ENCODE peak calls at places on chromosomes 6 and 20, in ten cellular contexts. S is upper lobe of left lung, O is gastrocnemius medialis, C is right lobe of liver, J is heart left ventricle, Z is IMR-90, G is HepG2, R is A549, Q is GM12878, B is body of pancreas. D is an unnamed sample.

GRCh38 chr6:142331075-142331551 is 29.3 kb downstream of the ADGRG6 start:
- ATAC-seq in Q (no peak), C (peak; percentile 26), J (no peak), R (peak; percentile 15), O (no peak), G (peak; percentile 97), Z (peak; percentile 73), S (no peak), B (no peak), D (no peak)

GRCh38 chr6:27545271-27546046 is 72.6 kb upstream of the ZNF184 start:
- ATAC-seq in J (no peak), B (no peak), Q (peak; percentile 84), O (no peak), C (no peak), G (peak; percentile 80), R (peak; percentile 62), S (no peak), Z (peak; percentile 84), D (no peak)

GRCh38 chr6:160520043-160520904 is 143.8 kb downstream of the LPA start:
- ATAC-seq in Q (peak; percentile 89), Z (peak; percentile 93), O (peak; percentile 97), G (peak; percentile 92), C (peak; percentile 96), S (peak; percentile 97), B (peak; percentile 91), R (peak; percentile 94), J (peak; percentile 94), D (peak; percentile 90)

GRCh38 chr6:41813956-41814355 is 26.5 kb downstream of the TOMM6 start:
- ATAC-seq in Q (no peak), G (no peak), C (no peak), J (peak; percentile 33), O (no peak), B (no peak), R (no peak), S (no peak), Z (no peak), D (no peak)

GRCh38 chr20:45053441-45054351 is 47.2 kb downstream of the KCNS1 start:
- ATAC-seq in S (no peak), O (no peak), C (no peak), B (no peak), R (no peak), G (no peak), Q (peak; percentile 9), Z (peak; percentile 56), J (no peak), D (no peak)

GRCh38 chr6:46642928-46643751 is 9.5 kb downstream of the CYP39A1 start:
- ATAC-seq in G (no peak), R (no peak), O (no peak), Q (no peak), B (no peak), S (no peak), C (no peak), Z (no peak), J (no peak), D (no peak)

GRCh38 chr6:117440558-117441525 is 15.1 kb upstream of the ROS1 start:
- ATAC-seq in G (no peak), J (no peak), C (no peak), Z (peak; percentile 69), Q (no peak), B (no peak), S (peak; percentile 86), R (peak; percentile 91), O (no peak), D (peak; percentile 60)

GRCh38 chr6:108632441-108632840 is 71.7 kb downstream of the FOXO3 start:
- ATAC-seq in R (no peak), G (no peak), B (no peak), Z (no peak), O (peak; percentile 88), C (peak; percentile 75), S (no peak), J (peak; percentile 35), Q (no peak), D (no peak)

GRCh38 chr6:105112577-105112976 is 67.2 kb downstream of the POPDC3 start:
- ATAC-seq in O (no peak), C (no peak), Z (no peak), B (no peak), Q (peak; percentile 40), S (no peak), G (no peak), R (no peak), J (peak; percentile 27), D (no peak)

GRCh38 chr20:40472905-40473304 is 216.1 kb downstream of the MAFB start:
- ATAC-seq in S (no peak), O (no peak), C (no peak), Q (no peak), B (no peak), J (no peak), R (no peak), Z (no peak), G (no peak), D (no peak)
- TF ChIP-seq CTCF in S (no peak), O (no peak), C (no peak), Q (no peak), B (no peak), J (no peak), R (no peak), Z (no peak), G (no peak), D (no peak)

DNA sequence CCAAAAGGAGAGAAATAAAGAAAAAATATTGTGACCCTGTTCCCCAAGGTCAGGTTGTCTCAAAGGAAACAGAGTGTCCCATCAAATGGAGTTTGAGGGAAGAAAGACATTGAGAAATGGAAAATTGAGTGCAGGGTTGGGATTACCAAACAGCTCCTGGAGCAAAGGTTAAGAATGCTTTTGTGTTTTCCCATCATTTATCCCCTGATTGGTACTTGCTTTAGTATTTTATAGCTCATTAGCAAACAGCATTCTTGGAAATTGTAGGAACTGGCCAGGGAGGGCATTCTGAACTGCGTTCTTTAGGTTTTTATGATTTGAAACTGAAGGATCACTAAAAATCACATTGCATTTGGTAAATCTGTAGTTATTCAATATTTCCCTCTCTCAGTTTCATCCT is 59.0 kb upstream of the NELFCD start:
- ATAC-seq in O (no peak), S (no peak), J (no peak), G (no peak), C (no peak), Z (no peak), B (no peak), R (no peak), Q (no peak), D (no peak)
- TF ChIP-seq POLR2A in O (no peak), S (no peak), J (no peak), G (no peak), C (no peak), Z (no peak), B (no peak), R (no peak), Q (no peak), D (no peak)

DNA sequence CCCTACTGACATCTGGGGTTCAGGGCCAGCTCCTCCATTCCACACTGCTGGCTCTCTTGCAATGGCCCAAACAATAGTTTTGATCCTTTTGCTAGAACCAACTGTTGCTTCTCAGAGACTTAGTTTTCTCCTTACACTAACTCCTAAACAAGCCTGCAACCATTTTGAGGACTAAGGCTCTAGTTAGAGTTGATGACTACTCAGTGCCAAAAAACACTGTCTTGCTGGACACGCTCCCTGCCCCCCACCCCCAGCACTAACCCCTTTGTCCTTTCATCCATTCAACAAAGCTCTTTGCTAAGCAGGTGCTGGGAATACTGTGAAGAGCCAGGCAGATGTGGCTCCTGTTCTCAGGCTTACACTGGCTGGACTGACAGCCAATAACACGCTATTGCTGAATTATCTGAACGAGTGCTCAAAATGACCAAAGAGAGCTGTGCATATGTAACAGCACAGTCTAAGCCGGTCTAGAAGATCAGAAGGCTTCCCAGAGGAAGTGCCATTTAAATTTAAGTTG is 17.6 kb downstream of the GCLC start:
- ATAC-seq in J (no peak), Z (no peak), S (no peak), Q (no peak), C (no peak), G (peak; percentile 28), B (no peak), O (no peak), R (peak; percentile 32), D (no peak)
- H3K4me1 ChIP-seq in J (peaks cover 50% of the 10 kb centered on the region), Z (peaks cover 32% of the 10 kb centered on the region), S (peaks cover 5% of the 10 kb centered on the region), Q (peaks cover 5% of the 10 kb centered on the region), C (peaks cover 4% of the 10 kb centered on the region), G (peaks cover 28% of the 10 kb centered on the region), B (peaks cover 79% of the 10 kb centered on the region), O (peaks cover 69% of the 10 kb centered on the region), R (peaks cover 99% of the 10 kb centered on the region), D (peaks cover 44% of the 10 kb centered on the region)

DNA sequence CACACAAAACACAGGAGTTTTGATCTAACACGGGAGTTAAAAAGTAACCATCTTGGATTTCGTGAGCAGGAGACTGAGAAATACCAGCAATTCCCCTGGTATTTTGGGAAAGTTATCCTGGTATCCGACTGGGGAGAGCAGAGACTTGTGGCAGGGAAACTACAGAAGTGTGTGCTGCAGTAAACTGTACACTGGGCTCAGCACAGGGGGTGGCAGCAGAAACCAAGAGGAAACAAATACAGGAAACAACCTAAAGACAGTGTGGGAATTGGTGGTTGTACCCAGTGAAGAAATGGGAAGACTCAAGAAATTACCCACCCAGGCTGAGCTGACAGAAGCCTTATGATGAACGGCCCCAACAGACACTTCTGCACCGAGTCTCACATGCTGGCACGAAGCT is 109.8 kb downstream of the CHD6 start:
- ATAC-seq in R (no peak), G (peak; percentile 60), Z (no peak), B (no peak), S (no peak), Q (no peak), J (peak; percentile 52), O (no peak), C (peak; percentile 16), D (no peak)
- TF ChIP-seq CTCF in R (no peak), G (peak; percentile 59), Z (no peak), B (no peak), S (no peak), Q (peak; percentile 20), J (no peak), O (no peak), C (no peak), D (no peak)

GRCh38 chr6:169793408-169793807 is 42.0 kb downstream of the ERMARD start:
- ATAC-seq in Q (no peak), C (no peak), B (no peak), R (no peak), O (no peak), J (no peak), G (no peak), Z (no peak), S (no peak), D (no peak)
- TF ChIP-seq POLR2A in Q (no peak), C (no peak), B (no peak), R (no peak), O (no peak), J (no peak), G (no peak), Z (no peak), S (no peak), D (no peak)

D was measured in gastroesophageal sphincter.